ENCODE peak calls at places on chromosome 1, in seven cellular contexts. L is psoas muscle, Y is brain microvascular endothelial cell, D is cardiac muscle cell, B is upper lobe of right lung, N is thyroid gland, A is adrenal gland. K is an unnamed sample.

GRCh38 chr1:230701434-230701833 is 12.5 kb downstream of the AGT start:
- DNase-seq in B (no peak), N (no peak), Y (no peak), D (no peak), L (no peak), A (no peak), K (no peak)

GRCh38 chr1:228107636-228108035 is 1.5 kb downstream of the MRPL55 start:
- DNase-seq in B (no peak), L (no peak), D (no peak), Y (no peak), A (peak; percentile 67), N (no peak), K (no peak)

GRCh38 chr1:234579967-234580366 is 30.0 kb downstream of the IRF2BP2 start:
- DNase-seq in B (no peak), Y (no peak), L (no peak), D (no peak), A (no peak), N (no peak), K (no peak)

GRCh38 chr1:1599919-1600860 is at the start of gene FNDC10:
- DNase-seq in B (no peak), N (no peak), D (peak; percentile 59), L (no peak), Y (no peak), A (no peak), K (peak; percentile 32)

GRCh38 chr1:11504599-11504998 is 25.6 kb downstream of the DISP3 start:
- DNase-seq in L (no peak), B (no peak), Y (no peak), A (no peak), D (no peak), N (no peak), K (no peak)

GRCh38 chr1:10806966-10807365 is 10.5 kb upstream of the CASZ1 start:
- DNase-seq in D (no peak), L (no peak), A (no peak), Y (no peak), N (no peak), B (no peak), K (no peak)

GRCh38 chr1:159161001-159161718 is 10.3 kb upstream of the CADM3 start:
- DNase-seq in N (peak; percentile 85), Y (peak; percentile 78), B (no peak), L (peak; percentile 81), A (peak; percentile 86), D (peak; percentile 84), K (peak; percentile 89)

GRCh38 chr1:212089560-212090163 is 54.1 kb downstream of the DTL start:
- DNase-seq in L (no peak), N (peak; percentile 4), D (no peak), B (no peak), A (no peak), Y (no peak), K (no peak)

GRCh38 chr1:183328371-183328770 is 89.8 kb downstream of the NMNAT2 start:
- DNase-seq in A (no peak), L (no peak), B (no peak), N (no peak), Y (no peak), D (no peak), K (no peak)

GRCh38 chr1:61864501-61864900 is 122.2 kb downstream of the PATJ start:
- DNase-seq in B (no peak), Y (no peak), N (no peak), D (no peak), A (no peak), L (no peak), K (no peak)

GRCh38 chr1:58933599-58933926 is 149.7 kb upstream of the JUN start:
- DNase-seq in N (no peak), D (no peak), A (no peak), L (no peak), Y (peak; percentile 7), B (no peak), K (no peak)

GRCh38 chr1:165129568-165130164 is 226.8 kb downstream of the LMX1A start:
- DNase-seq in Y (peak; percentile 47), L (peak; percentile 71), N (peak; percentile 91), B (peak; percentile 68), D (peak; percentile 87), A (peak; percentile 67), K (peak; percentile 88)

GRCh38 chr1:174206148-174206826 is 47.0 kb downstream of the RABGAP1L start:
- DNase-seq in Y (peak; percentile 9), L (no peak), B (no peak), A (no peak), N (no peak), D (no peak), K (no peak)

GRCh38 chr1:29675481-29676263 is 439.4 kb downstream of the PTPRU start:
- DNase-seq in L (no peak), B (peak; percentile 29), D (peak; percentile 57), N (no peak), A (peak; percentile 38), Y (no peak), K (no peak)

GRCh38 chr1:41560496-41560895 is 76.0 kb upstream of the EDN2 start:
- DNase-seq in B (no peak), L (no peak), N (no peak), Y (no peak), D (no peak), A (no peak), K (no peak)

GRCh38 chr1:109133815-109134214 is 19.9 kb downstream of the ELAPOR1 start:
- DNase-seq in N (peak; percentile 69), A (no peak), Y (no peak), L (peak; percentile 81), B (peak; percentile 80), D (no peak), K (no peak)

GRCh38 chr1:229155472-229155871 is 115.4 kb upstream of the RAB4A start:
- DNase-seq in L (peak; percentile 64), A (peak; percentile 56), B (no peak), D (no peak), N (no peak), Y (no peak), K (no peak)

GRCh38 chr1:58549231-58549958 is 2.9 kb upstream of the OMA1 start:
- DNase-seq in B (no peak), A (no peak), D (no peak), L (no peak), N (no peak), Y (no peak), K (no peak)

GRCh38 chr1:221394011-221394544 is 347.8 kb downstream of the DUSP10 start:
- DNase-seq in L (no peak), A (no peak), B (no peak), Y (peak; percentile 2), N (no peak), D (no peak), K (no peak)

GRCh38 chr1:220407101-220407683 is 120.7 kb upstream of the MARK1 start:
- DNase-seq in N (no peak), L (no peak), D (no peak), B (no peak), A (no peak), Y (no peak), K (peak; percentile 43)

GRCh38 chr1:66439028-66439427 is 94.9 kb upstream of the SGIP1 start:
- DNase-seq in L (no peak), D (no peak), A (no peak), Y (no peak), B (no peak), N (no peak), K (no peak)

GRCh38 chr1:184422490-184423233 is 35.8 kb downstream of the C1orf21 start:
- DNase-seq in A (no peak), D (no peak), B (no peak), N (no peak), L (no peak), Y (no peak), K (no peak)

GRCh38 chr1:184424945-184425344 is 38.1 kb downstream of the C1orf21 start:
- DNase-seq in B (no peak), A (no peak), Y (no peak), N (no peak), D (no peak), L (no peak), K (no peak)

GRCh38 chr1:184424171-184424570 is 37.3 kb downstream of the C1orf21 start:
- DNase-seq in D (no peak), B (no peak), A (no peak), Y (no peak), N (no peak), L (no peak), K (no peak)

GRCh38 chr1:184425449-184426277 is 38.8 kb downstream of the C1orf21 start:
- DNase-seq in L (no peak), N (no peak), Y (no peak), D (no peak), A (peak; percentile 87), B (no peak), K (no peak)

GRCh38 chr1:184423649-184424048 is 36.8 kb downstream of the C1orf21 start:
- DNase-seq in N (no peak), L (no peak), D (no peak), B (no peak), Y (no peak), A (no peak), K (no peak)
- TF ChIP-seq CTCF in N (no peak), L (no peak), D (no peak), B (no peak), Y (no peak), A (no peak), K (no peak)

DNA sequence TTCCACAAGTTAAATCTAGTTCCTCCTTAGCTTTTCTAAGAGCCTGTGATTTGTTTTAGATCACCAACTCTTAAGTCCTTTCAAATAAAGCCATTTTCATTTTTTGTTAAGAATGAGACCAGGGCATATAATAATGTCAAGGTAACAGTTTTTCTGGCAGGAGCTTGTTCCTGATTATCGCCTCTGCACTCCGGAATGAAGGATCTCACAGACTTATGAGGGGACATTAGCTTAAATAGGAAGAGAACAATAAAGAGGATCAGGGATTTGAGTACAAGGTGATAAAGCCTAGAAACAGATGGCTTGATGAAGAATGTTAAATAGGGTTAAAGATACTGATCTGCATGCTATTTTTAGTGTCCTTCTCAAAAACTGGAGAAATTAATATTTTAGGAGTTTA is 13.6 kb upstream of the OTUD7B start:
- DNase-seq in N (no peak), L (no peak), B (no peak), D (no peak), Y (no peak), A (no peak), K (no peak)
- H3K27me3 ChIP-seq in N (no peaks in the 10 kb centered on the region), L (no peaks in the 10 kb centered on the region), B (no peaks in the 10 kb centered on the region), D (no peaks in the 10 kb centered on the region), Y (no peaks in the 10 kb centered on the region), A (no peaks in the 10 kb centered on the region), K (no peaks in the 10 kb centered on the region)

DNA sequence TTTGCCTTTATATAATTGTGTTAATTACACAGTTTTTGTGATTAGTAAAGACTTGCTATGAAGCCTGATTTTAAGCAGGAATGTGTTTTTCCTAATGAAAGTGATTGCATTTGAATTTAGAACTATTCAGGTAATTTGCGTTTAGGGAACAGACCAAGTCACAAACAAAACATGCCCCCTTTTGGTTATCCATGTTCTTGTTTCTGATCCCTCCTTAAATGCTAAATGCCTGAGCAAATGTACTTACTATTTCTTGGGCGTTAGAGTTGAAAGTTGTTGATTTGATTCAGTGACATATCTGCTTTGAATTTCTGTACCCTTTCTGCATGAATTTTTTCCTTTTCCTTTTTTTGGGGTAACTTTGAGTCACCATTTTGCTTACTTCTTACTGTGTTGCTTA is 5.2 kb downstream of the POU2F1 start:
- DNase-seq in A (no peak), L (no peak), B (no peak), D (no peak), Y (no peak), N (no peak), K (no peak)
- TF ChIP-seq CTCF in A (no peak), L (no peak), B (no peak), D (no peak), Y (no peak), N (no peak), K (no peak)

GRCh38 chr1:22231995-22232690 is 89.2 kb upstream of the WNT4 start:
- DNase-seq in N (no peak), L (peak; percentile 4), Y (no peak), D (no peak), A (no peak), B (no peak), K (no peak)
- H3K27me3 ChIP-seq in N (no peaks in the 10 kb centered on the region), L (no peaks in the 10 kb centered on the region), Y (peaks cover 26% of the 10 kb centered on the region), D (peaks cover 17% of the 10 kb centered on the region), A (no peaks in the 10 kb centered on the region), B (peaks cover 6% of the 10 kb centered on the region), K (no peaks in the 10 kb centered on the region)